ENCODE peak calls at places on chromosomes 16 and 17, in seven cellular contexts. H is colonic mucosa; Q is heart right ventricle; J is right lobe of liver; P is effector memory CD4-positive, alpha-beta T cell; U is heart left ventricle; C is CD4-positive, CD25-positive, alpha-beta regulatory T cell. L is an unnamed sample. For H3K4me1, the result is how much of the 10 kb centered on the place peaks cover.

GRCh38 chr16:87851141-87851587 is 18.1 kb downstream of the SLC7A5 start:
- DNase-seq in U (no peak), P (no peak), C (no peak), H (no peak), Q (no peak), J (no peak), L (no peak)

GRCh38 chr17:63682981-63683380 is 16.9 kb downstream of the LIMD2 start:
- DNase-seq in P (no peak), H (no peak), U (no peak), J (no peak), Q (no peak), C (no peak), L (no peak)

GRCh38 chr17:16439867-16440351 is 24.5 kb downstream of the TRPV2 start:
- DNase-seq in J (no peak), Q (no peak), C (peak), H (no peak), U (no peak), P (peak), L (no peak)

GRCh38 chr16:26330654-26331053 is 638.9 kb downstream of the HS3ST4 start:
- DNase-seq in J (no peak), U (no peak), P (no peak), C (no peak), Q (no peak), H (no peak), L (no peak)

GRCh38 chr17:65389956-65390355 is 171.5 kb downstream of the AXIN2 start:
- DNase-seq in J (no peak), P (no peak), U (no peak), C (no peak), H (no peak), Q (no peak), L (no peak)

GRCh38 chr17:1762233-1762905 is 509 bp downstream of the SERPINF1 start:
- DNase-seq in U (peak), P (no peak), Q (peak), C (no peak), H (no peak), J (peak), L (no peak)

GRCh38 chr17:41415833-41416335 is 8.5 kb downstream of the KRT37 start:
- DNase-seq in Q (no peak), C (no peak), U (no peak), P (no peak), J (no peak), H (no peak), L (no peak)

GRCh38 chr16:2970563-2970962 is 1.4 kb downstream of the PAQR4 start:
- DNase-seq in C (no peak), P (no peak), J (no peak), U (no peak), Q (no peak), H (no peak), L (no peak)

GRCh38 chr16:2813661-2814288 is 3.3 kb upstream of the PRSS21 start:
- DNase-seq in H (no peak), J (no peak), C (no peak), Q (no peak), U (no peak), P (no peak), L (no peak)

GRCh38 chr17:81125573-81126081 is 39.7 kb upstream of the PVALEF start:
- DNase-seq in P (no peak), J (no peak), C (no peak), Q (no peak), U (no peak), H (no peak), L (no peak)

GRCh38 chr17:81509687-81510523 is 2.7 kb downstream of the ACTG1 start:
- DNase-seq in P (no peak), H (peak), U (no peak), C (no peak), Q (no peak), J (peak), L (no peak)

GRCh38 chr17:5331506-5331905 is 49.4 kb downstream of the RABEP1 start:
- DNase-seq in C (no peak), J (no peak), H (no peak), Q (no peak), U (no peak), P (no peak), L (no peak)

GRCh38 chr17:64081802-64082799 is 47.8 kb downstream of the ERN1 start:
- DNase-seq in U (no peak), C (no peak), P (peak), H (peak), J (no peak), Q (no peak), L (peak)

GRCh38 chr16:84514874-84515835 is 10.7 kb upstream of the MEAK7 start:
- DNase-seq in P (peak), H (no peak), J (peak), Q (no peak), C (peak), U (peak), L (peak)

GRCh38 chr16:4273858-4274291 is 1.1 kb upstream of the TFAP4 start:
- DNase-seq in Q (peak), H (peak), U (peak), P (no peak), C (peak), J (peak), L (peak)

GRCh38 chr16:47983999-47984580 is 171.7 kb downstream of the ABCC12 start:
- DNase-seq in H (no peak), C (no peak), Q (no peak), J (no peak), U (no peak), P (no peak), L (no peak)

GRCh38 chr17:42288985-42289862 is 926 bp downstream of the STAT5A start:
- DNase-seq in P (peak), C (peak), J (peak), H (peak), U (no peak), Q (no peak), L (peak)

GRCh38 chr16:396605-397004 is 394 bp upstream of the NME4 start:
- DNase-seq in Q (no peak), J (no peak), H (no peak), C (no peak), U (no peak), P (no peak), L (peak)

GRCh38 chr17:67600408-67600807 is 117.3 kb upstream of the NOL11 start:
- DNase-seq in J (no peak), P (no peak), C (no peak), Q (no peak), H (no peak), U (no peak), L (no peak)

GRCh38 chr16:71631776-71632175 is 5.8 kb downstream of the MARVELD3 start:
- DNase-seq in Q (no peak), U (no peak), C (no peak), H (no peak), J (no peak), P (no peak), L (no peak)

GRCh38 chr17:58381124-58381838 is 29.3 kb upstream of the SUPT4H1 start:
- DNase-seq in C (no peak), Q (no peak), J (peak), H (peak), P (no peak), U (no peak), L (no peak)

GRCh38 chr17:70891301-70891700 is 722.0 kb downstream of the KCNJ2 start:
- DNase-seq in C (no peak), Q (no peak), J (no peak), P (no peak), U (no peak), H (no peak), L (no peak)

GRCh38 chr16:1794221-1794871 is 841 bp upstream of the IGFALS start:
- DNase-seq in U (no peak), C (no peak), J (peak), P (no peak), Q (peak), H (peak), L (no peak)

GRCh38 chr16:79628501-79628975 is 28.0 kb upstream of the MAF start:
- DNase-seq in U (no peak), C (no peak), P (no peak), Q (no peak), J (no peak), H (no peak), L (no peak)

GRCh38 chr16:19559242-19559910 is 3.9 kb downstream of the VPS35L start:
- DNase-seq in H (peak), U (no peak), J (no peak), C (peak), Q (peak), P (no peak), L (no peak)

GRCh38 chr17:75047398-75048098 is 523 bp downstream of the KCTD2 start:
- DNase-seq in H (peak), Q (peak), C (no peak), U (peak), J (peak), P (no peak), L (peak)

GRCh38 chr17:59796138-59796537 is 88.7 kb downstream of the VMP1 start:
- DNase-seq in H (no peak), P (no peak), C (no peak), J (no peak), Q (no peak), U (no peak), L (no peak)

GRCh38 chr17:48577946-48578615 is at the start of gene HOXB4:
- DNase-seq in P (peak), C (peak), Q (peak), U (peak), J (peak), H (peak), L (peak)

GRCh38 chr17:78458739-78459335 is 80.4 kb downstream of the PGS1 start:
- DNase-seq in U (no peak), C (no peak), J (no peak), Q (no peak), P (no peak), H (no peak), L (no peak)

GRCh38 chr17:8292639-8293395 is 2.4 kb downstream of the SLC25A35 start:
- DNase-seq in P (no peak), C (no peak), J (no peak), H (no peak), U (no peak), Q (no peak), L (no peak)

GRCh38 chr17:74565116-74565515 is 2.2 kb downstream of the CD300H start:
- DNase-seq in J (no peak), Q (no peak), P (no peak), H (no peak), C (no peak), U (no peak), L (no peak)

GRCh38 chr17:343875-344752 is 8.5 kb downstream of the RPH3AL start:
- DNase-seq in J (no peak), Q (no peak), H (no peak), C (no peak), P (no peak), U (no peak), L (no peak)

GRCh38 chr17:17298108-17298507 is 5.1 kb upstream of the NT5M start:
- DNase-seq in H (no peak), Q (no peak), P (no peak), C (no peak), J (no peak), U (no peak), L (no peak)

GRCh38 chr17:32488604-32489180 is 1.9 kb downstream of the CDK5R1 start:
- DNase-seq in H (no peak), U (no peak), C (no peak), Q (no peak), J (no peak), P (no peak), L (no peak)

DNA sequence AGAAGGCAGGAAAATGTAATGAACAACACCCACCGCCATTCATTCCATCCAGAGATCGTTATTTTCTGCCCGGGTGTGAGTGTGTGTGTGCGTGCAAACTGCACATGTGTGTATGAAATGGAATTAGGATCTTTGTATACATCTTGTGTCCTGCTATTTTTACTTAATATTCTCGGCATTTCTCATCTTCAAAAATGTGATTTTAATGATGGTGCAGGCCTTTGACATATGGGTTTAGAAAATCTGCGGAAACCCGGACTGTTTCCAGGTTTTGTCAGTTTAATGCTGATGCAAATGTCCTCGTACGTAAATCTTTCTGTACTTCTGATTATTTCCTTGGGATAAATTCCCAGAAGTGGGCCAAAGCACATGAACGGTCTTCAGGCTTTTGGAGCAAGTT is 254.8 kb downstream of the SEC14L1 start:
- DNase-seq in P (no peak), C (no peak), H (no peak), Q (no peak), J (no peak), U (no peak), L (no peak)
- H3K4me1 ChIP-seq in P (half or more), C (half or more), H (under half), Q (half or more), J (under half), U (half or more), L (under half)

GRCh38 chr16:31504159-31504558 is 4.0 kb downstream of the RUSF1 start:
- DNase-seq in J (no peak), C (no peak), U (no peak), Q (no peak), P (no peak), H (no peak), L (no peak)
- H3K4me1 ChIP-seq in J (under half), C (under half), U (half or more), Q (half or more), P (under half), H (under half), L (under half)

DNA sequence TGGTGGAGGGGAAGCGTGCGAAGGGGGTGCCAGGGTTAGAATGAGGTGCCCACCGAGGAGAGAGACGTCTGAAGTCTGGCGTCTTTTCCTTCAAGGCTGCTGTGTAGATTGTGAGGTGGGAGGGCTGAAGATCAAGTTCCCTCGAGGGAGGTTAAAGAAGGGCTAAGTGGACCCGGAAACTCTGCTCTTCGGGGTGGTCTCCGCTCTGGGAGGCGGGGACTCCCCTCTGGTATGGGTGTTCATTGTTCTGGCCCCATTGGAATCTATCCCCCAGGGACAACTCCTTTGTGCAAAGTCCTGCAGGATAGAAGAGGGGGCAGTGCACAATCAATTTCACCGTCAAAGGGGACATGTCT is 627 bp upstream of the RAB34 start:
- DNase-seq in J (no peak), Q (no peak), C (no peak), H (no peak), U (no peak), P (no peak), L (no peak)
- H3K4me1 ChIP-seq in J (under half), Q (half or more), C (under half), H (under half), U (half or more), P (under half), L (under half)

GRCh38 chr17:55690105-55690508 is 32.6 kb downstream of the TMEM100 start:
- DNase-seq in H (no peak), Q (no peak), P (no peak), C (no peak), J (no peak), U (no peak), L (no peak)
- H3K4me1 ChIP-seq in H (under half), Q (under half), P (under half), C (under half), J (under half), U (under half), L (under half)

GRCh38 chr16:30346286-30346685 is 8.8 kb downstream of the CD2BP2 start:
- DNase-seq in H (no peak), U (no peak), P (no peak), C (no peak), J (no peak), Q (no peak), L (no peak)
- H3K4me1 ChIP-seq in H (under half), U (under half), P (under half), C (under half), J (under half), Q (under half), L (under half)

GRCh38 chr17:66520986-66521385 is 218.6 kb downstream of the PRKCA start:
- DNase-seq in U (no peak), J (no peak), H (no peak), P (no peak), C (no peak), Q (no peak), L (no peak)

GRCh38 chr17:66525338-66525737 is 222.9 kb downstream of the PRKCA start:
- DNase-seq in J (no peak), U (no peak), H (no peak), P (no peak), Q (peak), C (no peak), L (no peak)

GRCh38 chr17:66524848-66525247 is 222.4 kb downstream of the PRKCA start:
- DNase-seq in U (no peak), Q (no peak), J (no peak), P (no peak), C (no peak), H (no peak), L (no peak)

GRCh38 chr17:66523378-66524174 is 221.2 kb downstream of the PRKCA start:
- DNase-seq in U (no peak), Q (no peak), H (peak), J (no peak), P (no peak), C (no peak), L (peak)

DNA sequence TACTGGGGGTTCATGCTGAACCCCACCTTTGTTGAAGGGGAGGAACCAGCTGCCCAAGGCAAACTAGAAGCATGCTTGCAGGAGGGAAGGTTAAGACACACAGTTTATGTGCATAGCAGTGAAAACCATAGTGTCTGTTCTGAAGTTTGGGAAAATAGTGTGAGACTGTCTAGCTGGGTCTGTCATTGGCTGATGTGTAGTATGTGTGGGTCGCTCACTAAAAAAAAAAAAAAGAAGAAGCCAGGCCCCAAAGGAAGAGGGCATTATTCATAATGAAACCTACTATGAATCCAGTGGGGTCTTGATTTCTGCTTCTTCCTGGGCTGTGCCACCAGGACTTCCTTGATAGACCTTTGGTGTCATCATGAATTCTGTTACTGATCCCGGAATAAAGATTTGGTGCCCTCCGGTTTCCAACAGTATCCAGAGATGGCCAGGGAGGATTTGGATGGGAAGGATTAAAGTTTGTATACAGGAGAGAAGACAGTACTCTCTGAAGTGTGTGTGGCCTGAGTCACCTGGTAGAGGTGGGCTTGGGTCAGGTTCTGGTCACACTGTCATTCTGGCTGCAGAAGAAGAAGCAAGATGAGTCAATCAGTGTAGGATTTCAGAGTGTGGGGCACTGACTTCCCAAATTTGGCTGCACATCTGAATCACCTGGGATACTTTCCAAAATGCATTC is 220.3 kb downstream of the PRKCA start:
- DNase-seq in J (no peak), H (no peak), Q (no peak), P (no peak), C (no peak), U (no peak), L (no peak)
- H3K4me1 ChIP-seq in J (under half), H (under half), Q (under half), P (under half), C (under half), U (under half), L (under half)

DNA sequence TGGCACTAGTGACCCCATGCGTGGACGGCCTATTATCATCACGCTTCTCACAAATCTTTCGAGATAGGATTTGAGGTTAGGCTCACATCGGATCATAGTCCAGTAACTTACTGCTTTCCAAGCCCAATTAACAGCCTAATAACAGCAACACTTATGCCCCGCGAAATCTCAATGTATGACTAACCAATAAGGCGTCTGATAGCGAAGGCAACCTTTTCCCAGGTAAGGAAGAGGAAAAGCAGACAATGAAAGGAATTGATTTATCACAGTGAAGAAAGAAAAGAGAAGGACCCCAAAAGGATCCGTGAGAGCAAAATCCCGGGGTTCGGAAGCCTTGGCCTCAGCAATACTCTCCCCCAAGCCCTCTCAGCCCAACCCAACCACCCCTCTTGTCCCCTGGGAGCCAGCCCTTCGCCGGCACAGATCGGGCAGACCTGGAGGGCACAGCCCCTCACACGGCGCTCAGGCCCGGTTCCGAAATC is 567 bp downstream of the GPATCH8 start:
- DNase-seq in C (no peak), U (peak), H (peak), P (no peak), J (no peak), Q (no peak), L (no peak)
- H3K4me1 ChIP-seq in C (under half), U (under half), H (under half), P (under half), J (under half), Q (half or more), L (under half)

GRCh38 chr17:76784926-76785325 is 47.0 kb downstream of the MFSD11 start:
- DNase-seq in Q (no peak), P (no peak), C (no peak), U (no peak), H (no peak), J (no peak), L (no peak)
- H3K4me1 ChIP-seq in Q (under half), P (under half), C (under half), U (under half), H (under half), J (under half), L (under half)